ENCODE peak calls at places on chromosomes 3 and 15, in nine cellular contexts. N is pancreas; E is sigmoid colon; J is naive thymus-derived CD4-positive, alpha-beta T cell; R is A673; Q is mesenchymal stem cell; B is fibroblast of lung; X is GM23338; V is heart left ventricle. C is an unnamed sample. For H3K4me1 and H3K27me3, the result is how much of the 10 kb centered on the place peaks cover.

GRCh38 chr15:42726114-42726513 is 10.8 kb downstream of the CDAN1 start:
- DNase-seq in N (peak), E (no peak), J (no peak), R (no peak), Q (no peak), B (no peak), X (no peak), V (no peak), C (no peak)

GRCh38 chr15:53695365-53695764 is 64.1 kb downstream of the WDR72 start:
- DNase-seq in N (no peak), E (no peak), J (no peak), R (no peak), Q (no peak), B (no peak), X (no peak), V (no peak), C (no peak)

GRCh38 chr15:67796728-67797127 is 28.6 kb upstream of the SKOR1 start:
- DNase-seq in N (no peak), E (no peak), J (no peak), R (no peak), Q (no peak), B (no peak), X (no peak), V (no peak), C (no peak)

GRCh38 chr3:153348457-153349137 is 186.6 kb downstream of the RAP2B start:
- DNase-seq in N (no peak), E (no peak), J (no peak), R (peak), Q (no peak), B (peak), X (peak), V (no peak), C (peak)

GRCh38 chr3:191220908-191221307 is 21.9 kb downstream of the OSTN start:
- DNase-seq in N (no peak), E (no peak), J (no peak), R (peak), Q (no peak), B (no peak), X (peak), V (no peak), C (no peak)

GRCh38 chr3:52792413-52792812 is 2.2 kb upstream of the ITIH3 start:
- DNase-seq in N (peak), E (no peak), J (no peak), R (no peak), Q (no peak), B (no peak), X (peak), V (peak), C (no peak)

GRCh38 chr3:17143893-17144664 is 259.3 kb downstream of the PLCL2 start:
- DNase-seq in N (peak), E (no peak), J (no peak), R (no peak), Q (no peak), B (no peak), X (peak), V (no peak), C (no peak)

GRCh38 chr15:60634815-60635214 is 155.9 kb upstream of the ICE2 start:
- DNase-seq in N (no peak), E (no peak), J (no peak), R (no peak), Q (no peak), B (peak), X (no peak), V (no peak), C (no peak)

GRCh38 chr3:115148142-115148790 is 1.2 kb upstream of the ZBTB20 start:
- DNase-seq in N (no peak), E (no peak), J (no peak), R (no peak), Q (no peak), B (peak), X (no peak), V (no peak), C (peak)

GRCh38 chr15:38854506-38854905 is 289.9 kb upstream of the RASGRP1 start:
- DNase-seq in N (no peak), E (no peak), J (no peak), R (no peak), Q (no peak), B (no peak), X (no peak), V (no peak), C (peak)

GRCh38 chr3:32109256-32109655 is 2.8 kb downstream of the GPD1L start:
- DNase-seq in N (peak), E (peak), J (no peak), R (peak), Q (peak), B (peak), X (peak), V (peak), C (no peak)

GRCh38 chr3:127053979-127054378 is 71.1 kb downstream of the PLXNA1 start:
- DNase-seq in N (no peak), E (no peak), J (no peak), R (no peak), Q (no peak), B (no peak), X (no peak), V (peak), C (no peak)

DNA sequence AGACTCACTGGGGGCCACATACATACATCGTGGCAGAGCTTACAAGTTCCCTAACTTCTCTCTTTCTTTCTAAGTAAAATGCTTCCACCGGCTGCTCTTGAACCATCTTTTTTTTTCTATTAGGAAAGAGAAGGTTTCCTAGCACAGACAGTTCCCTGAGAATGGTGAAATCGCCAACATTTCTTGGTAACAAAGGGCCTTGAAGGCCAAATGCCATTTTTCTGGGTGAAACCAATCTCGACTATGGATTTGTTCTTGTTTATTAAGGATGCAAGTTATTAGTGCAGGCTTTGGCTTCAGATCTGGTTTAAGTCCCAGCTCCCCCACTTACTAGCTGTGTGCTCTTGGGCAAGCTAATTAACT is 3.0 kb downstream of the LMCD1 start:
- DNase-seq in N (no peak), E (no peak), J (no peak), R (no peak), Q (no peak), B (no peak), X (no peak), V (no peak), C (no peak)
- H3K27ac ChIP-seq in N (no peak), E (no peak), J (no peak), R (peak), Q (peak), B (no peak), X (no peak), V (peak), C (no peak)

GRCh38 chr3:66453525-66454463 is 47.0 kb downstream of the LRIG1 start:
- DNase-seq in N (no peak), E (no peak), J (no peak), R (no peak), Q (no peak), B (no peak), X (no peak), V (no peak), C (no peak)

GRCh38 chr3:66449411-66449931 is 51.4 kb downstream of the LRIG1 start:
- DNase-seq in N (no peak), E (peak), J (no peak), R (no peak), Q (no peak), B (no peak), X (no peak), V (no peak), C (no peak)

GRCh38 chr3:66452247-66453040 is 48.4 kb downstream of the LRIG1 start:
- DNase-seq in N (no peak), E (no peak), J (no peak), R (peak), Q (no peak), B (no peak), X (no peak), V (no peak), C (no peak)

GRCh38 chr3:66454464-66454859 is 46.4 kb downstream of the LRIG1 start:
- DNase-seq in N (no peak), E (no peak), J (no peak), R (no peak), Q (no peak), B (no peak), X (no peak), V (no peak), C (no peak)

GRCh38 chr3:66450389-66451022 is 50.3 kb downstream of the LRIG1 start:
- DNase-seq in N (no peak), E (peak), J (no peak), R (peak), Q (no peak), B (peak), X (no peak), V (no peak), C (peak)
- H3K4me1 ChIP-seq in N (half or more), E (half or more), J (under half), R (under half), Q (under half), B (under half), X (half or more), V (half or more), C (under half)

DNA sequence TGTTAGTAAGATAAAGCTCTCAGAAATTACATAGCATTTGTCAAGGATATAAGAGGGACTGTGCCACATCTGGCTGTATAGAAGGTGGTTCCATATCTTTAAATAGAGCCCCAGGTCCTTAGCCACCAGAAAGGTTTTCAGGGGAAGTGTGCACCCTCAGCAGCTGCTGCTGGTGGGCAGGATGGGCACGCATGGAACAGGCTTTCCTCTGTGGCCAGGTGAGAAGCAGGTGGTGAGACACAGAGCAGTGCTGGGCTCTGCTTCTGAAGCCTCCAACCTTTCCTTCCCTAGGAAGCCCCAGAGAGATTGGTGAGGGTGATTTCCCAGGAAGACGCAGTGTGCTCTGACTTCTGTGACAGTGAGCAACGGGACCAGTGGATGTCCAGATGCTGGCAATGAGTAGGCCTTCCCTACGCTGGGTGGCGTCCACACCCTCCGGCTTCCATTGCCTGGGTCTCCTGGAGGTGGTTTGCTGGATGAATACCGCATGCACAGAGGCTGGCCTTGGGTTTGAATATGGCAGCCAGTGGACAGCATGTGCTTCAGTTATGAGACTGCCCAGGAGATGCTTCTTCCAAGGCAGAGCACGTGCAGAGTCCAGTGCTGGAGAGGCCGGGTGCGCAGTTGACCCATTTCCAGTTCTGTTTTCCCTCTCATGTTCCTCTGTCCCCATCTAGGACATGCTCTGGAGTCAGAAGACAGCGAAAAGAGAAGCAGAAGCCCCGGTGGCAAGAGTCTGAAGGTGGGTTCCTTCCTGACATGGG is 52.7 kb upstream of the POLG start:
- DNase-seq in N (no peak), E (no peak), J (no peak), R (no peak), Q (no peak), B (no peak), X (no peak), V (no peak), C (no peak)
- H3K27me3 ChIP-seq in N (under half), E (under half), J (under half), R (under half), Q (half or more), B (under half), X (half or more), V (under half), C (half or more)

GRCh38 chr3:2860626-2861025 is 249.5 kb downstream of the IL5RA start:
- DNase-seq in N (no peak), E (no peak), J (no peak), R (no peak), Q (no peak), B (no peak), X (no peak), V (no peak), C (no peak)

GRCh38 chr3:2861920-2862319 is 248.3 kb downstream of the IL5RA start:
- DNase-seq in N (no peak), E (no peak), J (no peak), R (no peak), Q (no peak), B (no peak), X (no peak), V (no peak), C (no peak)

GRCh38 chr3:2863127-2863526 is 247.0 kb downstream of the IL5RA start:
- DNase-seq in N (no peak), E (no peak), J (no peak), R (no peak), Q (no peak), B (no peak), X (no peak), V (no peak), C (no peak)

GRCh38 chr3:2862366-2862765 is 247.8 kb downstream of the IL5RA start:
- DNase-seq in N (no peak), E (no peak), J (no peak), R (no peak), Q (no peak), B (no peak), X (no peak), V (no peak), C (no peak)

DNA sequence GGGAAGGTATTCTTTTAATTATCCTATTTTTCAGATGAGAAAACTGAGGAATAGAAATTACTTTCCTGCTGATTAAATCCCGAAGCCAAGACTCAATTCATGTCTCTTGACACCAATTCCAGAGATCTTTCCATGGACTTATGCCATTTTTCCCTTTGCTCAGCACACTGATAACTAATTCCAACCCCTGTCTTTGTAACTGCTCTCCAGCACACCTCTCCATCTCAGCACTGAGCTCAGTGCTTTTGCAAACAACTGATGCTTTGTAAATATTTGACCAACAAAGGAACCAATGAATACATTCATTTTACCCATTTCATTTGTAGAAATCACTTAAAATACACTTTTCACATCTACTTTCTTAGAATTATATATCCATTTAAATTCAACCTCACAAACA is 249.1 kb downstream of the IL5RA start:
- DNase-seq in N (no peak), E (no peak), J (no peak), R (no peak), Q (no peak), B (no peak), X (no peak), V (no peak), C (no peak)
- H3K27ac ChIP-seq in N (no peak), E (no peak), J (no peak), R (no peak), Q (no peak), B (no peak), X (no peak), V (no peak), C (no peak)

GRCh38 chr15:31374986-31375385 is 48.4 kb downstream of the KLF13 start:
- DNase-seq in N (no peak), E (no peak), J (no peak), R (no peak), Q (no peak), B (no peak), X (no peak), V (no peak), C (no peak)

GRCh38 chr15:31377030-31377429 is 50.4 kb downstream of the KLF13 start:
- DNase-seq in N (peak), E (no peak), J (no peak), R (no peak), Q (no peak), B (no peak), X (peak), V (peak), C (no peak)

GRCh38 chr15:31374489-31374888 is 47.9 kb downstream of the KLF13 start:
- DNase-seq in N (no peak), E (no peak), J (no peak), R (no peak), Q (no peak), B (no peak), X (no peak), V (no peak), C (no peak)

GRCh38 chr15:31376511-31376910 is 49.9 kb downstream of the KLF13 start:
- DNase-seq in N (no peak), E (no peak), J (no peak), R (no peak), Q (no peak), B (no peak), X (no peak), V (no peak), C (no peak)

DNA sequence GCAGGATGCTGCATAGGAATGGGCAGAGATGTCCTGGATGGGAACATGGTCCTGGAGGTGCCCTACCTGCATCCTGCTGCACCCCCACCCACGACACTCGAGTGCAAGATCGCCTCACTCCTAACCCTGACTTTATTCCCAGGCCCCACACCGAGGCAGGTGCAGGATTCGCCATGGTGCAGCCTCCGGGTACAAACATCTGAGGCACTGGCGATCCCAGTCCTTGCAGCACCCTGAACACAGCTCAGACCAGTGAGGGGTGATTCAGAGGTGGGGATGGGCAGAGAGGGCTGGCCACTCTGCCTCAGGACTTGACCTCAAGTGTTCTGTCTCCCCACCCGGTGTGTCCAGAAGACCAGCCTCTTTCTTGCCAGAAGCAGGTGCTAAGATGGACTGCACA is 49.1 kb downstream of the KLF13 start:
- DNase-seq in N (peak), E (no peak), J (no peak), R (no peak), Q (no peak), B (no peak), X (no peak), V (peak), C (no peak)
- H3K4me1 ChIP-seq in N (under half), E (under half), J (under half), R (under half), Q (under half), B (under half), X (under half), V (half or more), C (under half)

DNA sequence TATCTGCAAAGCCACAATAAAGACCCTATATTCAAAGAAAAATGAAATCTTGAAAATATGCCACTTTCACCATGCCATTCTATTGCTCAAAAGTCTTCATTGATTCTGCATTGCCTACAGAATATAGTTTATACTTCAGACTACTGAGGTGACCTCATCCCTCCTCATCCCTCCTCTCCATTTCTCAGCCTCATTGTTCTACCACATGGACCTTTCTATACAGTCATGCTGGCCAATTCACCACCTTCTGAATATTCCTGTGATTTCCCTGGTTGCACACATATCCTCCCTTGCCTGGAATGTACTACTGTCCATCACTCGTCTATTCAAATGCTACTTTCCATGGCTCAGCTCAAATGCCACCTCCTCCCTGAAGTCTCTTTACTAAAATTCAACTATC is 3.5 kb upstream of the COL8A1 start:
- DNase-seq in N (no peak), E (no peak), J (no peak), R (no peak), Q (no peak), B (no peak), X (no peak), V (no peak), C (peak)
- H3K27me3 ChIP-seq in N (under half), E (under half), J (under half), R (under half), Q (under half), B (under half), X (under half), V (under half), C (under half)